ENCODE peak calls at places on chromosomes 12 and 14, in six cellular contexts. C is tibial artery; F is CD4-positive, alpha-beta T cell; S is transverse colon; J is IMR-90; K is psoas muscle. P is an unnamed sample.

GRCh38 chr12:102879144-102879763 is 37.8 kb downstream of the PAH start:
- DNase-seq in K (peak; percentile 22), J (peak; percentile 6), C (peak; percentile 72), S (no peak), F (no peak), P (no peak)

GRCh38 chr14:91205449-91205848 is 39.1 kb downstream of the GPR68 start:
- DNase-seq in J (no peak), S (no peak), C (no peak), F (no peak), K (no peak), P (no peak)

GRCh38 chr12:31589896-31590729 is 823 bp downstream of the DENND5B start:
- DNase-seq in C (peak; percentile 86), K (peak; percentile 78), F (no peak), S (peak; percentile 79), J (peak; percentile 58), P (peak; percentile 72)

GRCh38 chr12:82857911-82858533 is 171.3 kb downstream of the TMTC2 start:
- DNase-seq in J (no peak), C (no peak), S (no peak), K (no peak), F (no peak), P (no peak)

GRCh38 chr14:80433811-80434210 is 222.5 kb upstream of the DIO2 start:
- DNase-seq in S (no peak), J (no peak), F (no peak), C (no peak), K (no peak), P (no peak)

GRCh38 chr12:109287811-109288469 is 21.1 kb downstream of the FOXN4 start:
- DNase-seq in C (no peak), F (no peak), K (peak; percentile 10), J (no peak), S (no peak), P (no peak)

GRCh38 chr14:69473271-69473670 is 11.3 kb upstream of the PLEKHD1 start:
- DNase-seq in S (no peak), C (no peak), J (no peak), F (no peak), K (no peak), P (no peak)

GRCh38 chr12:50276912-50277671 is 6.2 kb downstream of the LIMA1 start:
- DNase-seq in C (no peak), S (no peak), K (no peak), J (peak; percentile 23), F (no peak), P (no peak)

GRCh38 chr14:60093088-60093487 is 1.4 kb downstream of the PCNX4 start:
- DNase-seq in F (no peak), S (no peak), C (no peak), K (no peak), J (no peak), P (no peak)

GRCh38 chr12:39912211-39912980 is 193.5 kb downstream of the SLC2A13 start:
- DNase-seq in C (no peak), J (no peak), S (peak; percentile 86), F (no peak), K (no peak), P (no peak)

GRCh38 chr12:47102845-47103666 is 23.3 kb upstream of the AMIGO2 start:
- DNase-seq in K (no peak), J (peak; percentile 95), F (no peak), C (no peak), S (no peak), P (no peak)

GRCh38 chr12:51721281-51721940 is 127.1 kb downstream of the FIGNL2 start:
- DNase-seq in K (peak; percentile 30), C (no peak), J (peak; percentile 36), S (no peak), F (peak; percentile 26), P (peak; percentile 44)

GRCh38 chr12:112182499-112182898 is 57.1 kb downstream of the TRAFD1 start:
- DNase-seq in S (no peak), F (no peak), J (peak; percentile 63), K (no peak), C (no peak), P (no peak)

GRCh38 chr14:28761438-28762289 is 4.9 kb upstream of the FOXG1 start:
- DNase-seq in C (no peak), F (no peak), J (no peak), S (no peak), K (no peak), P (no peak)

GRCh38 chr12:11651785-11652184 is 2.3 kb downstream of the ETV6 start:
- DNase-seq in S (peak; percentile 27), F (no peak), J (peak; percentile 42), C (no peak), K (no peak), P (no peak)

GRCh38 chr14:33323979-33324378 is 385.3 kb downstream of the NPAS3 start:
- DNase-seq in K (no peak), C (no peak), J (no peak), S (no peak), F (no peak), P (no peak)

GRCh38 chr14:34227834-34228662 is 234.0 kb downstream of the SPTSSA start:
- DNase-seq in K (peak; percentile 56), F (peak; percentile 34), J (peak; percentile 44), C (peak; percentile 66), S (peak; percentile 66), P (peak; percentile 76)

GRCh38 chr14:89121961-89122675 is 294.9 kb downstream of the FOXN3 start:
- DNase-seq in S (no peak), C (no peak), F (no peak), J (no peak), K (no peak), P (no peak)

GRCh38 chr14:91728616-91729183 is 3.2 kb downstream of the CATSPERB start:
- DNase-seq in C (no peak), S (no peak), F (no peak), K (no peak), J (no peak), P (no peak)

GRCh38 chr14:91511014-91511466 is 930 bp upstream of the PPP4R3A start:
- DNase-seq in C (no peak), K (no peak), J (peak; percentile 23), S (no peak), F (no peak), P (no peak)

GRCh38 chr12:39503445-39503844 is 60.5 kb upstream of the KIF21A start:
- DNase-seq in C (no peak), F (no peak), J (no peak), S (no peak), K (no peak), P (no peak)

GRCh38 chr14:94447986-94448808 is 4.4 kb downstream of the SERPINA11 start:
- DNase-seq in C (no peak), K (no peak), F (no peak), J (no peak), S (no peak), P (no peak)

DNA sequence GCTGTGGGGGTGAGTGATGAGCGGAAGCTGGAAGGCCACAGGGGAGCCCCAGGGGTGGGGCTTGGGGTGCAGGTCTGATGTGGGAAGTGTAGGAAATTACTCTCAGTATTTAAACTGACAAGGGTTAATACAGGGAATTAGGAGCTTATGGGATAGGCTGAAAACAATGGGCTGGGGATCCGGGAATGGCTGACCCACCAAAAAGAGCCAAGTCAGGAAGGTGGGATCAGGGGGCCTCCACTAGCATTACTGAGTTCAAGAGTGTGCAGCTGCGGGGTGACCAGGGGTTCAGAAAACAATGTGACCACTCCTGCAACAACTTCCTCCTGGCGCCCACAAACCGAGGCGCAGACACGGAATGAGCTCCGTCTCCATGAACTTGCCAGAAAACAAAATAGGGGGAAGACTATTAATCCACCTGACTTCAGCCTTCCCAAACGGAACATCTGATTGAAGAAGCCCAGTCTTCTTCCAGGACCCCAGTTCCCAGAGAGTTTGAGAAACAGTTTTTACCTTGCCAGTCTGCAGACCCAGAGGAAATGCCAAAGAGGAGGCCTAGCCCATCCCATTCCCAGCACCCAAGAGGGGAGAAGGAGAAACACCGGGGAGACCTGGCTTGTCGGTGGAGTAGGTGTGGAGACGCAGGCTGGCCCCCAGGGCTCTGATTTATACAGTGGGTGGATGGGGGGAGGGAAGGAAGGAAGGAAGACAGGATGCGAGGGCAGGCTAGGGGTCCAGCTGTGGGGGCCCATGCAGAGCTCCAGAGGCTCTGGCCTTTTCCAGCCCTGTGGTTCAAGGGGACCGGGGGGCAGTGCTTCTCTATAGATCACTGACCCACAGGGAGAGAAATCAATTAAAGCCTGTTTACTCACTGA is 16.5 kb upstream of the YY1 start:
- DNase-seq in J (no peak), F (no peak), C (no peak), S (no peak), K (no peak), P (no peak)
- H3K27ac ChIP-seq in J (no peak overlapping the region), F (peak overlapping the region; percentile 64), C (no peak overlapping the region), S (peak overlapping the region; percentile 73), K (no peak overlapping the region), P (no peak overlapping the region)

DNA sequence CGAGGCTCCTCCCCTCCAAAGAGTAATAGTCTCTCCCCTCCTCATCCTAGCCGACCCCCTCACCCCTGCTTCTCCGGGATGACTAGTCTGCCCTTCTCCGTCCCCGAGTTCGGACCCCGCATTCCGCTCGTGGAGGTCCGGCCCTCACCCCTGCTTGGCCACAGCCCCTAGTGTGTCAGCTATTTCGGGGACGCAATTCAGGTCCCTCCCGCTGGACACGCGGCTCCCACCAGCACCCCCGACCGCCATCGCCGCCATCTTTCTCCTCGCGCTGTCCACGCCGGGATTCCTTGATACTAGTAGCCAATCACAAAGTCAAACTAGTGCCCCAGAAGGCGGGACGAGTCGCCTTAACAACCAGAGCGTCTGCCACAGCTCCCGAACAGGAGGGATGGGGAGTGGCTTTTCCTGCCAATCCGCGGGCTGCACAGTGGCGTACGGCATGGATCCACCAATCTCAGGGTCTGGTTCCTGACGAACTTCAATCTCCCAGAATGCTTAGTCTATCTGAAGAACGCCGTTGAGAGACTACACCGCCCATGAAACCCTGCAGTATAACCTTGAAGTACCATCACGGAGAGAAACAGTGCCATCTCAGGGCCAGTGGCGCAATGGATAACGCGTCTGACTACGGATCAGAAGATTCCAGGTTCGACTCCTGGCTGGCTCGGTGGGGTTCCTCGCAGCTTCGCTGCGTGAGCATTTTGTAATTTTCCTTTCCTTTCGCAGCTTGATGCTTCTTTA is at the start of gene PRMT5:
- DNase-seq in S (peak; percentile 99), F (peak; percentile 95), K (peak; percentile 99), J (peak; percentile 100), C (peak; percentile 100), P (peak; percentile 100)
- H3K27ac ChIP-seq in S (peak within 1 kb of the TSS; percentile 93), F (peak within 1 kb of the TSS; percentile 79), K (peak within 1 kb of the TSS; percentile 90), J (peak within 1 kb of the TSS; percentile 82), C (peak within 1 kb of the TSS; percentile 95), P (peak within 1 kb of the TSS; percentile 89)

GRCh38 chr12:121472150-121472905 is 72.4 kb downstream of the RNF34 start:
- DNase-seq in J (no peak), C (no peak), S (no peak), F (no peak), K (no peak), P (no peak)

GRCh38 chr12:121475279-121475678 is 75.4 kb downstream of the RNF34 start:
- DNase-seq in K (no peak), J (no peak), C (no peak), S (no peak), F (no peak), P (no peak)

DNA sequence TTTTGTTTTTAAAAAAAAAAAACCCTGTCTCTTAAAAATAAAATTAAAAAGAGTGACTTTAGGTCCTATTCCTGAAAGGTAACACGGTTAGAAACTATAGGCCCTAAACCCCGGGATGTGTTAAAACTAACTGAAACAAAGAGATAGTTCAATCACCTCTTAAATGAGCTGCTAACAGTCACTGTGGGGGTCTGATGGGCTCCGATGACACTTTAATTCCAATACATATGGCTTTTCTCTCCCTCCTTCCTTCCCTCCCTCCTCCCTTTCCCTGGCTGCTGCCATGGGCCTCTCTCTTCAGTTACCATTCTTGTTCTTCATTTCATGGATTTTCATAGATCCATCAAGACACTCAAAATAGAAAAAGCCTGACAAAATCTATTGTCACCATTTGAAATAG is 76.6 kb downstream of the RNF34 start:
- DNase-seq in S (no peak), K (no peak), J (no peak), F (no peak), C (no peak), P (no peak)
- H3K27ac ChIP-seq in S (no peak overlapping the region), K (no peak overlapping the region), J (no peak overlapping the region), F (no peak overlapping the region), C (no peak overlapping the region), P (no peak overlapping the region)

GRCh38 chr12:75635606-75636444 is 124.4 kb upstream of the KRR1 start:
- DNase-seq in J (peak; percentile 97), F (no peak), S (no peak), C (no peak), K (no peak), P (no peak)
- H3K27ac ChIP-seq in J (peak overlapping the region; percentile 18), F (no peak overlapping the region), S (no peak overlapping the region), C (no peak overlapping the region), K (no peak overlapping the region), P (no peak overlapping the region)

P was measured in heart left ventricle.